ENCODE peak calls at places on chromosomes 13 and 19, in nine cellular contexts. One of them, this sample, is unnamed.

GRCh38 chr19:2337329-2337707 is 8.8 kb downstream of the SPPL2B start:
- DNase-seq in IMR-90: peak; percentile 43
- DNase-seq in uterus: peak; percentile 41
- DNase-seq in Peyer's patch: no peak
- DNase-seq in sigmoid colon: no peak
- DNase-seq in A549: no peak
- DNase-seq in body of pancreas: peak; percentile 45
- DNase-seq in tibial nerve: peak; percentile 35
- DNase-seq in heart left ventricle: no peak
- DNase-seq in this sample: peak; percentile 39

GRCh38 chr13:33487575-33488243 is 202.2 kb upstream of the STARD13 start:
- DNase-seq in heart left ventricle: no peak
- DNase-seq in uterus: peak; percentile 19
- DNase-seq in tibial nerve: peak; percentile 32
- DNase-seq in body of pancreas: no peak
- DNase-seq in IMR-90: peak; percentile 65
- DNase-seq in Peyer's patch: no peak
- DNase-seq in sigmoid colon: no peak
- DNase-seq in A549: no peak
- DNase-seq in this sample: no peak

GRCh38 chr13:113667771-113668490 is 912 bp downstream of the GRK1 start:
- DNase-seq in tibial nerve: no peak
- DNase-seq in IMR-90: no peak
- DNase-seq in Peyer's patch: no peak
- DNase-seq in body of pancreas: no peak
- DNase-seq in A549: no peak
- DNase-seq in heart left ventricle: no peak
- DNase-seq in uterus: peak; percentile 13
- DNase-seq in sigmoid colon: peak; percentile 60
- DNase-seq in this sample: no peak

GRCh38 chr13:23918208-23918607 is 20.9 kb upstream of the C1QTNF9B start:
- DNase-seq in tibial nerve: no peak
- DNase-seq in uterus: no peak
- DNase-seq in sigmoid colon: no peak
- DNase-seq in IMR-90: peak; percentile 38
- DNase-seq in body of pancreas: no peak
- DNase-seq in heart left ventricle: no peak
- DNase-seq in A549: no peak
- DNase-seq in Peyer's patch: no peak
- DNase-seq in this sample: no peak

GRCh38 chr13:74061939-74062595 is 72.1 kb downstream of the KLF12 start:
- DNase-seq in IMR-90: peak; percentile 47
- DNase-seq in tibial nerve: peak; percentile 22
- DNase-seq in uterus: peak; percentile 31
- DNase-seq in sigmoid colon: no peak
- DNase-seq in A549: no peak
- DNase-seq in Peyer's patch: peak; percentile 26
- DNase-seq in body of pancreas: no peak
- DNase-seq in heart left ventricle: no peak
- DNase-seq in this sample: no peak

GRCh38 chr13:21641629-21642028 is 29.2 kb upstream of the FGF9 start:
- DNase-seq in uterus: no peak
- DNase-seq in body of pancreas: no peak
- DNase-seq in tibial nerve: no peak
- DNase-seq in Peyer's patch: no peak
- DNase-seq in IMR-90: no peak
- DNase-seq in A549: no peak
- DNase-seq in sigmoid colon: no peak
- DNase-seq in heart left ventricle: no peak
- DNase-seq in this sample: no peak

GRCh38 chr13:36038785-36039415 is 92.3 kb downstream of the DCLK1 start:
- DNase-seq in body of pancreas: no peak
- DNase-seq in tibial nerve: no peak
- DNase-seq in heart left ventricle: no peak
- DNase-seq in A549: no peak
- DNase-seq in Peyer's patch: no peak
- DNase-seq in uterus: no peak
- DNase-seq in sigmoid colon: no peak
- DNase-seq in IMR-90: no peak
- DNase-seq in this sample: no peak

GRCh38 chr19:12985049-12985776 is 10.1 kb upstream of the NFIX start:
- DNase-seq in IMR-90: peak; percentile 76
- DNase-seq in uterus: no peak
- DNase-seq in A549: no peak
- DNase-seq in tibial nerve: peak; percentile 73
- DNase-seq in Peyer's patch: peak; percentile 58
- DNase-seq in body of pancreas: peak; percentile 54
- DNase-seq in heart left ventricle: peak; percentile 68
- DNase-seq in sigmoid colon: peak; percentile 82
- DNase-seq in this sample: peak; percentile 83

GRCh38 chr19:55062735-55063491 is at the start of gene RDH13:
- DNase-seq in A549: peak; percentile 97
- DNase-seq in uterus: peak; percentile 94
- DNase-seq in body of pancreas: peak; percentile 99
- DNase-seq in IMR-90: peak; percentile 96
- DNase-seq in heart left ventricle: peak; percentile 97
- DNase-seq in Peyer's patch: peak; percentile 94
- DNase-seq in sigmoid colon: peak; percentile 98
- DNase-seq in tibial nerve: peak; percentile 98
- DNase-seq in this sample: peak; percentile 99
- TF ChIP-seq POLR2A in A549: peak; percentile 81
- TF ChIP-seq POLR2A in uterus: peak; percentile 66
- TF ChIP-seq POLR2A in body of pancreas: peak; percentile 43
- TF ChIP-seq POLR2A in IMR-90: no peak
- TF ChIP-seq POLR2A in heart left ventricle: peak; percentile 64
- TF ChIP-seq POLR2A in Peyer's patch: peak; percentile 48
- TF ChIP-seq POLR2A in sigmoid colon: peak; percentile 16
- TF ChIP-seq POLR2A in tibial nerve: no peak
- TF ChIP-seq POLR2A in this sample: peak; percentile 24

GRCh38 chr19:53980553-53981407 is 10.7 kb upstream of the CACNG6 start:
- DNase-seq in tibial nerve: no peak
- DNase-seq in IMR-90: peak; percentile 19
- DNase-seq in A549: peak; percentile 96
- DNase-seq in body of pancreas: no peak
- DNase-seq in sigmoid colon: no peak
- DNase-seq in Peyer's patch: no peak
- DNase-seq in uterus: no peak
- DNase-seq in heart left ventricle: no peak
- DNase-seq in this sample: no peak

GRCh38 chr19:53977991-53978731 is 13.3 kb upstream of the CACNG6 start:
- DNase-seq in heart left ventricle: peak; percentile 62
- DNase-seq in A549: peak; percentile 99
- DNase-seq in sigmoid colon: no peak
- DNase-seq in IMR-90: peak; percentile 84
- DNase-seq in body of pancreas: no peak
- DNase-seq in uterus: peak; percentile 21
- DNase-seq in Peyer's patch: no peak
- DNase-seq in tibial nerve: peak; percentile 25
- DNase-seq in this sample: no peak

GRCh38 chr19:53981408-53981998 is 9.9 kb upstream of the CACNG6 start:
- DNase-seq in IMR-90: no peak
- DNase-seq in A549: no peak
- DNase-seq in heart left ventricle: no peak
- DNase-seq in Peyer's patch: no peak
- DNase-seq in sigmoid colon: no peak
- DNase-seq in tibial nerve: no peak
- DNase-seq in body of pancreas: no peak
- DNase-seq in uterus: no peak
- DNase-seq in this sample: no peak

GRCh38 chr19:53977429-53977990 is 13.9 kb upstream of the CACNG6 start:
- DNase-seq in Peyer's patch: peak; percentile 59
- DNase-seq in A549: peak; percentile 90
- DNase-seq in uterus: peak; percentile 68
- DNase-seq in heart left ventricle: peak; percentile 79
- DNase-seq in tibial nerve: peak; percentile 87
- DNase-seq in body of pancreas: peak; percentile 76
- DNase-seq in IMR-90: peak; percentile 78
- DNase-seq in sigmoid colon: peak; percentile 87
- DNase-seq in this sample: peak; percentile 72

DNA sequence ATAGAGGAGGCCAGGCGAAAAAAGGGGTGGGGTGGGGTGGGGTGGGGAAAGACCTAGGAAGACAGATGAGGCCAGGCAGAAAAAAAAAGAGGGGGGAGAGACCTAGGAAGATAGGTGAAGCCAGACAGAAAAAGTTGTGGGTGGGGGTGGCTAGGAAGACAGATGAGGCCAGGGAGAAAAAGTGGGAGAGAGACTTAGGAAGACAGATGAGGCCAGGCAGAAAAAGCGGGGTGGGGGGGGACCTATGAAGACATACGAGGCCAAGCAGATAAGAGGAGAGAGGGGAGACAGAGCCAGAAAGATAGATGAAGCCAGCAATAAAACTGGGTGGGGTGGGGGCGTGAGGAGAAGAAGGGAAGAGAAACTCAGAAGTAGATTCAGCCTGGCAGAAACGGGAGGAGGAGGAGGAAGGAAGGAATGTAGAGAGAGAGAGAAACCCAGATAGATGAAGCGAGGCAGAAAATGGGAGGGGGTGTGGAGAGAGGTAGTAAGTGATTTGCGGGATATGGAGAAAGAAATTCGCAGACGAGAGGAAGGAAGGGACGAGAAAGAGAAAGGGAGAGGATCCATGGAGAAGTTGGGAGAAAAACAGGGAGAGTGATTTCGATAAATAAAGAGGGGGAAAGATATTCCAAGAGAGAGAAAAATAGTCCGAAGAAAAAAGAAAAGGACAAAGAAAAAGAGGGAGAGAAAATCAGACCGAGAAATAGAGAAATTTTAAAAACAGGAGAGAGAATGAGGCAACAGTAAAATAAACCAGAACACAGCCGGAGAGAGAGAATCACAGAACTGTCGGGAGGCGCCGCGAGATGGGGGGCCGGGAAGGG is 12.2 kb upstream of the CACNG6 start:
- DNase-seq in Peyer's patch: no peak
- DNase-seq in uterus: no peak
- DNase-seq in sigmoid colon: no peak
- DNase-seq in IMR-90: no peak
- DNase-seq in body of pancreas: no peak
- DNase-seq in tibial nerve: no peak
- DNase-seq in heart left ventricle: no peak
- DNase-seq in A549: no peak
- DNase-seq in this sample: no peak
- H3K4me3 ChIP-seq in Peyer's patch: no peak overlapping the region
- H3K4me3 ChIP-seq in uterus: no peak overlapping the region
- H3K4me3 ChIP-seq in sigmoid colon: no peak overlapping the region
- H3K4me3 ChIP-seq in IMR-90: no peak overlapping the region
- H3K4me3 ChIP-seq in body of pancreas: no peak overlapping the region
- H3K4me3 ChIP-seq in tibial nerve: peak overlapping the region; percentile 28
- H3K4me3 ChIP-seq in heart left ventricle: peak overlapping the region; percentile 40
- H3K4me3 ChIP-seq in A549: peak overlapping the region; percentile 69
- H3K4me3 ChIP-seq in this sample: no peak overlapping the region

DNA sequence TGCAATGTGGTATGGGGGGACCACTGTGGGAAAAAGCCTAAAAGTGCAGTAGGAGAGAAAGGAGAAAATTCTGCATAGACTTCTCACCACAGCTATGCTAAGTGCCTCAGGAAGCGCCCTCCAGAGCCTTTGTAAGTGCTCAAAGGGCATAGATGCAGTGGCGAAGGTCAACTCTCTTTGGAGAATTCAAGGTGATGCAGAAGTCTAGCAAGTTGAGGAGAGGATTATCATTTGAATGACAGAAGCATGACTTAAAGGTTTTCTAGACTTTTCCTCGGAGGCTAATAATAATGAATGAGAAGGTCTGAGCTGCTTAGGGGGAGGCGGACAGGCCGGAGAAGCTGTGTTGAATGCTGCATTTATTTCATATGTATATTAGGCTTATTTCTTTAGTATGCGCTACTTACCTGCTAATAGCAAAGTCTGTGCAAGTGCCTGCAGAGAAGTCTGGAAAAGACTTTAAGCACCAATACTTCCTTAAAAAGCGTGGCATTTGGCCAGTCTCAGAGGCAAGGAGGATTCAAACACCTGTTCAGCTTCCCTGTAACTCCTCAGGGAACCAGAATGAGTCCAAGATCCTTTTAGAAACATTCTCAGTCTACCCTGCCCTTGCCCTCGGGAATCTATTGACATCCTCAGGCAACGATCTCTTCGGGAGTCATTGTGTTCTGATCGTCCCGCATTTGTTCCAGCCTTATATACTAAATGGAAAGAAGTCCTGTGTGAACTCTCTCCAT is 56.2 kb downstream of the FLT1 start:
- DNase-seq in uterus: no peak
- DNase-seq in Peyer's patch: no peak
- DNase-seq in tibial nerve: no peak
- DNase-seq in sigmoid colon: no peak
- DNase-seq in IMR-90: no peak
- DNase-seq in heart left ventricle: no peak
- DNase-seq in A549: no peak
- DNase-seq in body of pancreas: no peak
- DNase-seq in this sample: no peak
- H3K27ac ChIP-seq in uterus: no peak overlapping the region
- H3K27ac ChIP-seq in Peyer's patch: no peak overlapping the region
- H3K27ac ChIP-seq in tibial nerve: no peak overlapping the region
- H3K27ac ChIP-seq in sigmoid colon: no peak overlapping the region
- H3K27ac ChIP-seq in IMR-90: no peak overlapping the region
- H3K27ac ChIP-seq in heart left ventricle: no peak overlapping the region
- H3K27ac ChIP-seq in A549: no peak overlapping the region
- H3K27ac ChIP-seq in body of pancreas: no peak overlapping the region
- H3K27ac ChIP-seq in this sample: no peak overlapping the region

GRCh38 chr19:5792224-5792623 is 1.3 kb upstream of the DUS3L start:
- DNase-seq in sigmoid colon: no peak
- DNase-seq in uterus: no peak
- DNase-seq in tibial nerve: no peak
- DNase-seq in Peyer's patch: no peak
- DNase-seq in heart left ventricle: no peak
- DNase-seq in A549: no peak
- DNase-seq in body of pancreas: no peak
- DNase-seq in IMR-90: no peak
- DNase-seq in this sample: no peak

GRCh38 chr19:5789886-5790572 is 934 bp downstream of the DUS3L start:
- DNase-seq in uterus: no peak
- DNase-seq in body of pancreas: no peak
- DNase-seq in heart left ventricle: no peak
- DNase-seq in tibial nerve: no peak
- DNase-seq in A549: no peak
- DNase-seq in IMR-90: no peak
- DNase-seq in Peyer's patch: no peak
- DNase-seq in sigmoid colon: peak; percentile 70
- DNase-seq in this sample: no peak

GRCh38 chr19:5793188-5793587 is 2.2 kb upstream of the DUS3L start:
- DNase-seq in Peyer's patch: no peak
- DNase-seq in uterus: no peak
- DNase-seq in A549: no peak
- DNase-seq in heart left ventricle: no peak
- DNase-seq in body of pancreas: no peak
- DNase-seq in IMR-90: no peak
- DNase-seq in tibial nerve: no peak
- DNase-seq in sigmoid colon: no peak
- DNase-seq in this sample: no peak

GRCh38 chr19:5789201-5789795 is 1.7 kb downstream of the DUS3L start:
- DNase-seq in A549: no peak
- DNase-seq in IMR-90: no peak
- DNase-seq in Peyer's patch: no peak
- DNase-seq in sigmoid colon: no peak
- DNase-seq in body of pancreas: no peak
- DNase-seq in heart left ventricle: no peak
- DNase-seq in tibial nerve: no peak
- DNase-seq in uterus: no peak
- DNase-seq in this sample: no peak

DNA sequence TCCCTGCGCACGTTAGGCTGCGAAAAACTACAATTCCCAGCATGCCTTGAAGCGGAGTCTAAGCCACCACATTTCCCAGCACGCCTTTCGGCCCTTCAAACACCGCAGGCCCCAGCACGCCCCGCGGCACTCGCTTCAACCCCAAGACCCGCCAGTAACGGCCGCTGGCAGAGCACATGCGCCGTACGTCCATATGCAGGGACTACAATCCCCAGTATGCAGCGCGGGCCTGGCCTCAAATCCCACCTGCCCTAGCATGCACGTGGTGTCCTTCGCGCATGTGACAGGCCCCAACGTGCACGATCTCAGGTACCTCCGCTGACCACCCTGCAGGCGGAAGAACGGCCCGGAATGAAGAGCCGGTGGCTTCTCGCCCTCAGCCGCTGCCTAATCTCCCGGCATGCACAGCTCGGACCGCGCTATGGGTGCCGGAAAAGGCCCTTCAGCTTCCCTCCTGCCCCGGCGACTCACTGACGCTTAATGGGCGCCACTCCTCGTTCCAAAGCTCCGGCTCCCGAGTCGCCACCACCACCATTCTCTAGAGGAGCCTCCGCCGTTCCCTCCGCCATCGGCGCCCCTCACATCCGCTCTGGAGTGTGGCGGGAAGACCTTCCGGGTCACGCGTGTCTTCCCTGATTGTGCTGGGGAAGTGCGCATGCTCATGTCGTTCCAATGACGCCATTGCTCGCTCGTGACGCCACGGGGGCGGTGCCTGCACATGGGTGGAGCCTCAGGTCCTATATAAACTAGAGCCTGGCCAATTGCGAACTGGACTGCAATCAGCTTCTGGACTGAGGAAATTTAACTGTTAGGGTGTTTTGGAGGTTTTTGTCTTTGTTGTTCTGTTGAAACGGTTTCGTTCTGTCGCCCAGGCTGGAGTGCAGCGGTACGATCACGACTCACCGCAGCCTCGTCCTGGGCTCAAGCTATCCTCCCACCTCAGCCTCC is at the start of gene DUS3L:
- DNase-seq in A549: peak; percentile 88
- DNase-seq in Peyer's patch: peak; percentile 95
- DNase-seq in tibial nerve: peak; percentile 94
- DNase-seq in heart left ventricle: peak; percentile 95
- DNase-seq in body of pancreas: peak; percentile 96
- DNase-seq in uterus: peak; percentile 96
- DNase-seq in IMR-90: peak; percentile 98
- DNase-seq in sigmoid colon: peak; percentile 99
- DNase-seq in this sample: peak; percentile 99
- TF ChIP-seq POLR2A in A549: peak; percentile 44
- TF ChIP-seq POLR2A in Peyer's patch: peak; percentile 45
- TF ChIP-seq POLR2A in tibial nerve: no peak
- TF ChIP-seq POLR2A in heart left ventricle: peak; percentile 48
- TF ChIP-seq POLR2A in body of pancreas: peak; percentile 60
- TF ChIP-seq POLR2A in uterus: peak; percentile 68
- TF ChIP-seq POLR2A in IMR-90: peak; percentile 89
- TF ChIP-seq POLR2A in sigmoid colon: peak; percentile 66
- TF ChIP-seq POLR2A in this sample: peak; percentile 82